ENCODE peak calls at places on chromosomes 12 and 14, in eight cellular contexts. D is psoas muscle; I is skeletal muscle cell; H is CD8-positive, alpha-beta memory T cell; F is heart right ventricle; Q is cardiac fibroblast; G is tibial artery; V is choroid plexus epithelial cell. K is an unnamed sample.
A peak's percentile ranks its signal among the peaks of the same experiment; 100 is the strongest.

GRCh38 chr12:127628655-127629054 is 638.3 kb upstream of the TMEM132C start:
- DNase-seq in D (no peak), I (peak; percentile 26), H (no peak), F (no peak), Q (no peak), G (no peak), V (no peak), K (no peak)

GRCh38 chr12:124191024-124191359 is 103.9 kb upstream of the RFLNA start:
- DNase-seq in D (no peak), I (no peak), H (no peak), F (no peak), Q (peak; percentile 13), G (no peak), V (no peak), K (no peak)

GRCh38 chr12:68766646-68767045 is 20.7 kb downstream of the SLC35E3 start:
- DNase-seq in D (no peak), I (no peak), H (no peak), F (no peak), Q (no peak), G (no peak), V (no peak), K (no peak)

GRCh38 chr12:132505852-132506219 is 15.9 kb downstream of the FBRSL1 start:
- DNase-seq in D (no peak), I (no peak), H (no peak), F (no peak), Q (no peak), G (no peak), V (no peak), K (no peak)

GRCh38 chr14:31024577-31025334 is 693 bp upstream of the AP4S1 start:
- DNase-seq in D (no peak), I (no peak), H (no peak), F (no peak), Q (no peak), G (no peak), V (peak; percentile 42), K (no peak)

GRCh38 chr12:12097821-12098688 is 27.3 kb downstream of the BCL2L14 start:
- DNase-seq in D (no peak), I (no peak), H (no peak), F (no peak), Q (peak; percentile 12), G (no peak), V (no peak), K (no peak)

GRCh38 chr12:124592050-124592449 is 24.6 kb upstream of the NCOR2 start:
- DNase-seq in D (no peak), I (no peak), H (no peak), F (no peak), Q (peak; percentile 41), G (no peak), V (peak; percentile 55), K (no peak)

GRCh38 chr12:113465808-113466769 is 5.6 kb downstream of the LHX5 start:
- DNase-seq in D (no peak), I (no peak), H (no peak), F (no peak), Q (no peak), G (no peak), V (no peak), K (no peak)

GRCh38 chr12:5516371-5516770 is 84.5 kb downstream of the NTF3 start:
- DNase-seq in D (no peak), I (no peak), H (no peak), F (no peak), Q (no peak), G (no peak), V (no peak), K (no peak)

GRCh38 chr12:5520037-5520436 is 88.1 kb downstream of the NTF3 start:
- DNase-seq in D (no peak), I (no peak), H (no peak), F (no peak), Q (no peak), G (no peak), V (no peak), K (peak; percentile 62)

GRCh38 chr12:5520831-5521230 is 88.9 kb downstream of the NTF3 start:
- DNase-seq in D (no peak), I (no peak), H (no peak), F (no peak), Q (no peak), G (no peak), V (no peak), K (peak; percentile 73)

GRCh38 chr12:5516781-5517180 is 84.9 kb downstream of the NTF3 start:
- DNase-seq in D (no peak), I (no peak), H (no peak), F (no peak), Q (no peak), G (no peak), V (no peak), K (no peak)

GRCh38 chr12:5518584-5519365 is 86.9 kb downstream of the NTF3 start:
- DNase-seq in D (no peak), I (no peak), H (no peak), F (no peak), Q (no peak), G (no peak), V (no peak), K (no peak)
- H3K4me3 ChIP-seq in D (no peak overlapping the region), I (no peak overlapping the region), H (no peak overlapping the region), F (no peak overlapping the region), Q (no peak overlapping the region), G (no peak overlapping the region), V (no peak overlapping the region), K (no peak overlapping the region)

GRCh38 chr12:116595186-116595585 is 36.0 kb downstream of the MAP1LC3B2 start:
- DNase-seq in D (no peak), I (no peak), H (no peak), F (no peak), Q (peak; percentile 79), G (peak; percentile 49), V (no peak), K (no peak)

GRCh38 chr12:116594325-116595038 is 35.3 kb downstream of the MAP1LC3B2 start:
- DNase-seq in D (peak; percentile 59), I (no peak), H (no peak), F (peak; percentile 35), Q (no peak), G (peak; percentile 49), V (no peak), K (peak; percentile 51)

GRCh38 chr12:116592731-116593130 is 33.5 kb downstream of the MAP1LC3B2 start:
- DNase-seq in D (no peak), I (no peak), H (no peak), F (no peak), Q (peak; percentile 31), G (peak; percentile 42), V (no peak), K (peak; percentile 64)

GRCh38 chr12:116597886-116598285 is 38.7 kb downstream of the MAP1LC3B2 start:
- DNase-seq in D (no peak), I (no peak), H (no peak), F (no peak), Q (no peak), G (no peak), V (no peak), K (no peak)

DNA sequence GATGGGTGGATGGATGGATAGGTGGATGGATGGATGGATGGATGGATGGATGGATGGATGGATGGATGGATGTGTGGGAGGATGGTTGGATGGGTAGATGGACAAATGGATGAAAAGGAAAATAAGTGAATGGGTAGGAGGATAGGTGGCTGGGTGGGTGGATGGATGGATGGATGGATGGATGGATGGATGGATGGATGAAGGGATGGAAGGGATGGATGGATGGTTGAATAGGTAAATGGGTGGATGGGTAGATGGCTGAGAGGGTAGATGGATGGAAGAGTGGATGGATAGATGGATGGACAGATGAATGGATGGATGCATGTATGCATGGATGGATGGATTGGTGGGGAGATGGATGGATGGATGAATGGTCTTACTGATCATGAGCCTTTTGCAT is 36.5 kb downstream of the MAP1LC3B2 start:
- DNase-seq in D (no peak), I (no peak), H (no peak), F (no peak), Q (no peak), G (no peak), V (no peak), K (no peak)
- H3K4me3 ChIP-seq in D (no peak overlapping the region), I (no peak overlapping the region), H (no peak overlapping the region), F (no peak overlapping the region), Q (no peak overlapping the region), G (no peak overlapping the region), V (no peak overlapping the region), K (no peak overlapping the region)

GRCh38 chr14:22598896-22599244 is 770 bp downstream of the ABHD4 start:
- DNase-seq in D (no peak), I (no peak), H (peak; percentile 8), F (no peak), Q (peak; percentile 54), G (peak; percentile 49), V (peak; percentile 78), K (no peak)

GRCh38 chr14:22600027-22600426 is 1.9 kb downstream of the ABHD4 start:
- DNase-seq in D (no peak), I (no peak), H (no peak), F (no peak), Q (no peak), G (no peak), V (no peak), K (no peak)

GRCh38 chr14:22598099-22598895 is at the start of gene ABHD4:
- DNase-seq in D (peak; percentile 92), I (no peak), H (peak; percentile 63), F (peak; percentile 81), Q (peak; percentile 74), G (peak; percentile 80), V (peak; percentile 76), K (peak; percentile 79)

GRCh38 chr14:22597771-22598098 is 365 bp upstream of the ABHD4 start:
- DNase-seq in D (no peak), I (no peak), H (no peak), F (no peak), Q (no peak), G (no peak), V (peak; percentile 28), K (no peak)

DNA sequence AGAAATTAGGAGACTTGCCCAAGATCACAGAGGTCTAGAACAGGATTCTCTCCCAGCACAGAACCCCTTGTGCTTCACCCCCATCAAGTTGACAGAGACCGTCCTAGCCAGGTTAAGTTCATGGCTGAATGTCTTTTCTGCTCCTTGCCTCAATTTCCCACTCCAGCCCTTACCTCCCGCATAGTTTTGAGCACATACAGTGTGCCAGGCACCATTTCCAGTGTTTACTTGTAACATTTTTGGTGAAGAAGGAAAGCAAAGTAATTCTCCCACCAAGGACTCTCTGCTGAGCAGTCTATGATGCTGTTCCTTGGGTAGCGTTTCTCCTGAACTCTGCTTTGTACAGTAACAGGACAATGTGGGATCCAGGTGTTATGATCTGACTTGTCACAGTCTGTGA is 1.2 kb downstream of the ABHD4 start:
- DNase-seq in D (no peak), I (no peak), H (no peak), F (no peak), Q (no peak), G (no peak), V (no peak), K (no peak)
- H3K4me3 ChIP-seq in D (peak overlapping the region; percentile 97), I (peak overlapping the region; percentile 80), H (peak overlapping the region; percentile 90), F (peak overlapping the region; percentile 74), Q (peak overlapping the region; percentile 91), G (peak overlapping the region; percentile 74), V (peak overlapping the region; percentile 88), K (no peak overlapping the region)

DNA sequence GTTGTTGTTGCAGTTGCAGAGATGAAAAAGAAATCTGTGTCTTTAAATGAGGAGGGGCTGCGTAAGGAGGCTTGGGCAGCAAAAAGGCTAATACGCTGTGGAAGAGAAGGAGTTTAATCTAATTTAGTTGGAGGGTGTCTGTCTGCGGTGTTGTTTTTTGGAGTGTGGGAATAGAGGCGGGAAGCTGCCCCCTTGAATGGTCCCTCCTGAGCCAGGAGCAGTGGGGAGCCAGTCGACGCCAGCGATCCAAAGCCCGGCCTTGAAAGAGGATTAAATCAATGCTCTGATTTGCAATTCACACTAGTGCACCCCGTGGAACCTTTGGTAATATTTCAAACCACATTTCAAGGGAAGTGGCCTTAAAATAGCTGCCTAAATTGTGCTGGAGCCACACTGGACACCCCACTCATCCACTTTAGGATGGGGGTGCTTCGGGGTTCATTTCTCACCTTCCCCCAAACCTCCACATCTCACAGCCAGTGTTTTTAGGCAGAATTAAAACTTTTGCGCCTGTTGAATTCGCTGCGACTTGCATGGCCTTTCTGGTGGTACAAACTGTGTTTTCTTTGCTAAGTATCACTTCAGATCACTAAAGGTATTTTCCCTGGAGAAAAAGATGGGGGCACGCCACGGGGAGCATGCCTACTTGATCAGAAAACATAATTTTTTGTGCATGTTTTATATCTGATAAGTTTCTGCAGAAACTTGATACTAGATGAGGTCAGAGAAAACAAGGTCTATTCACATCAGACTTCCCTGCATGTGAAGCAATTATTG is 4.1 kb upstream of the FZD10 start:
- DNase-seq in D (no peak), I (no peak), H (no peak), F (no peak), Q (no peak), G (no peak), V (no peak), K (no peak)
- H3K4me3 ChIP-seq in D (no peak overlapping the region), I (no peak overlapping the region), H (no peak overlapping the region), F (no peak overlapping the region), Q (no peak overlapping the region), G (no peak overlapping the region), V (no peak overlapping the region), K (no peak overlapping the region)

K was measured in lower leg skin.